ENCODE peak calls at places on chromosomes 13 and 19, in seven cellular contexts. K is fibroblast of pulmonary artery; H is stimulated activated CD4-positive, alpha-beta T cell treated with anti-CD3 and anti-CD28 coated beads, Interleukin-15, amount 100 ng/mL, for 24 hours; D is activated CD4-positive, alpha-beta T cell treated with anti-CD3 and anti-CD28 coated beads for 1 hour; N is SK-MEL-5; V is transverse colon; F is COLO829. Z is an unnamed sample.

GRCh38 chr19:55672418-55672817 is 2.6 kb upstream of the EPN1 start:
- DNase-seq in K (peak; percentile 17), H (no peak), D (no peak), N (no peak), V (no peak), F (no peak), Z (no peak)

GRCh38 chr19:8663920-8664670 is 33.7 kb downstream of the NFILZ start:
- DNase-seq in K (no peak), H (peak; percentile 60), D (no peak), N (peak; percentile 13), V (no peak), F (no peak), Z (no peak)

GRCh38 chr19:30665449-30665848 is 293.3 kb downstream of the ZNF536 start:
- DNase-seq in K (no peak), H (no peak), D (no peak), N (no peak), V (no peak), F (no peak), Z (no peak)

GRCh38 chr19:15159251-15159650 is 41.5 kb downstream of the NOTCH3 start:
- DNase-seq in K (peak; percentile 39), H (no peak), D (no peak), N (peak; percentile 4), V (no peak), F (no peak), Z (no peak)

GRCh38 chr13:23380534-23380933 is 53.0 kb downstream of the SACS start:
- DNase-seq in K (peak; percentile 58), H (no peak), D (no peak), N (no peak), V (no peak), F (no peak), Z (no peak)

GRCh38 chr13:110347535-110348308 is 40.6 kb downstream of the COL4A2 start:
- DNase-seq in K (peak; percentile 97), H (no peak), D (no peak), N (no peak), V (no peak), F (no peak), Z (no peak)

GRCh38 chr19:4018775-4019504 is 11.4 kb downstream of the PIAS4 start:
- DNase-seq in K (no peak), H (no peak), D (no peak), N (no peak), V (no peak), F (no peak), Z (no peak)

GRCh38 chr13:102580552-102581169 is 16.1 kb upstream of the TPP2 start:
- DNase-seq in K (peak; percentile 87), H (no peak), D (no peak), N (peak; percentile 74), V (no peak), F (peak; percentile 76), Z (peak; percentile 33)

GRCh38 chr13:106418556-106418955 is 116.9 kb downstream of the EFNB2 start:
- DNase-seq in K (no peak), H (no peak), D (no peak), N (no peak), V (no peak), F (no peak), Z (no peak)

Z was measured in stimulated activated naive CD8-positive, alpha-beta T cell treated with anti-CD3 and anti-CD28 coated beads, Interleukin-15, amount 100 ng/mL, for 72 hours.